ENCODE peak calls at places on chromosomes 5 and 9, in six cellular contexts. M, A, B, D, S and I are unnamed samples.

GRCh38 chr5:114362977-114363721 is 1.3 kb downstream of the KCNN2 start:
- DNase-seq in M (no peak), A (no peak), B (peak; percentile 37), S (peak; percentile 34), D (peak; percentile 6), I (no peak)

GRCh38 chr9:135023389-135023788 is 64.1 kb upstream of the OLFM1 start:
- DNase-seq in S (peak; percentile 44), B (no peak), A (no peak), D (no peak), M (no peak), I (peak; percentile 7)

GRCh38 chr5:160116991-160117390 is 2.3 kb downstream of the PWWP2A start:
- DNase-seq in S (no peak), M (no peak), B (no peak), D (no peak), A (no peak), I (no peak)

GRCh38 chr9:125374443-125375309 is 113.0 kb downstream of the GAPVD1 start:
- DNase-seq in B (peak; percentile 73), S (peak; percentile 76), M (peak; percentile 67), D (peak; percentile 68), A (peak; percentile 65), I (peak; percentile 66)

GRCh38 chr9:15735083-15735974 is 182.5 kb downstream of the CCDC171 start:
- DNase-seq in D (no peak), S (no peak), M (no peak), A (no peak), B (peak; percentile 94), I (peak; percentile 84)

GRCh38 chr5:63820557-63820956 is 141.7 kb downstream of the HTR1A start:
- DNase-seq in B (no peak), M (no peak), S (no peak), D (no peak), A (no peak), I (no peak)

GRCh38 chr5:62937661-62938558 is 359.3 kb downstream of the LRRC70 start:
- DNase-seq in B (peak; percentile 3), A (peak; percentile 58), S (no peak), D (no peak), M (peak; percentile 37), I (peak; percentile 18)

GRCh38 chr5:122704247-122705036 is 70.4 kb upstream of the SNX2 start:
- DNase-seq in D (no peak), S (no peak), A (peak; percentile 45), M (no peak), B (peak; percentile 67), I (peak; percentile 39)

GRCh38 chr5:54087436-54087835 is 222.9 kb downstream of the ARL15 start:
- DNase-seq in B (peak; percentile 95), A (no peak), S (no peak), M (no peak), D (no peak), I (peak; percentile 50)

GRCh38 chr5:123035950-123036390 is 555 bp downstream of the PPIC start:
- DNase-seq in B (peak; percentile 29), D (peak; percentile 62), A (peak; percentile 22), S (peak; percentile 77), M (peak; percentile 80), I (peak; percentile 51)

GRCh38 chr9:108356806-108357205 is 499.0 kb downstream of the ACTL7B start:
- DNase-seq in S (no peak), A (no peak), D (no peak), M (no peak), B (no peak), I (no peak)

GRCh38 chr5:158727771-158728311 is 371.9 kb downstream of the EBF1 start:
- DNase-seq in S (peak; percentile 72), M (no peak), A (peak; percentile 1), D (peak; percentile 70), B (no peak), I (peak; percentile 9)

GRCh38 chr5:62780888-62781287 is 202.3 kb downstream of the LRRC70 start:
- DNase-seq in D (no peak), M (no peak), S (no peak), B (no peak), A (no peak), I (no peak)

GRCh38 chr5:160230686-160231527 is 1.6 kb downstream of the FABP6 start:
- DNase-seq in D (no peak), M (peak; percentile 87), S (peak; percentile 93), B (peak; percentile 80), A (no peak), I (no peak)

GRCh38 chr5:96957125-96958041 is 21.5 kb downstream of the LNPEP start:
- DNase-seq in B (no peak), M (no peak), D (no peak), A (no peak), S (no peak), I (no peak)

GRCh38 chr5:146805099-146805498 is 73.5 kb downstream of the PPP2R2B start:
- DNase-seq in A (no peak), M (no peak), D (no peak), B (no peak), S (no peak), I (no peak)

GRCh38 chr9:98323051-98323830 is 67.8 kb upstream of the TBC1D2 start:
- DNase-seq in M (no peak), A (no peak), S (no peak), D (no peak), B (no peak), I (no peak)

GRCh38 chr9:134422701-134423100 is 96.4 kb downstream of the RXRA start:
- DNase-seq in B (no peak), D (no peak), S (peak; percentile 90), M (no peak), A (no peak), I (no peak)

GRCh38 chr5:16726538-16726946 is 109.7 kb upstream of the RETREG1 start:
- DNase-seq in A (no peak), B (peak; percentile 28), S (peak; percentile 31), D (no peak), M (no peak), I (peak; percentile 93)

GRCh38 chr5:3594514-3595101 is 1.0 kb upstream of the IRX1 start:
- DNase-seq in B (no peak), M (no peak), A (no peak), S (no peak), D (no peak), I (no peak)

GRCh38 chr9:130713286-130713975 is 19.9 kb downstream of the EXOSC2 start:
- DNase-seq in A (no peak), D (no peak), M (peak; percentile 53), B (peak; percentile 34), S (peak; percentile 74), I (peak; percentile 54)
- H3K4me1 ChIP-seq in A (peaks cover 26% of the 10 kb centered on the region), D (peaks cover 2% of the 10 kb centered on the region), M (peaks cover 19% of the 10 kb centered on the region), B (peaks cover 2% of the 10 kb centered on the region), S (peaks cover 31% of the 10 kb centered on the region), I (peaks cover 12% of the 10 kb centered on the region)

DNA sequence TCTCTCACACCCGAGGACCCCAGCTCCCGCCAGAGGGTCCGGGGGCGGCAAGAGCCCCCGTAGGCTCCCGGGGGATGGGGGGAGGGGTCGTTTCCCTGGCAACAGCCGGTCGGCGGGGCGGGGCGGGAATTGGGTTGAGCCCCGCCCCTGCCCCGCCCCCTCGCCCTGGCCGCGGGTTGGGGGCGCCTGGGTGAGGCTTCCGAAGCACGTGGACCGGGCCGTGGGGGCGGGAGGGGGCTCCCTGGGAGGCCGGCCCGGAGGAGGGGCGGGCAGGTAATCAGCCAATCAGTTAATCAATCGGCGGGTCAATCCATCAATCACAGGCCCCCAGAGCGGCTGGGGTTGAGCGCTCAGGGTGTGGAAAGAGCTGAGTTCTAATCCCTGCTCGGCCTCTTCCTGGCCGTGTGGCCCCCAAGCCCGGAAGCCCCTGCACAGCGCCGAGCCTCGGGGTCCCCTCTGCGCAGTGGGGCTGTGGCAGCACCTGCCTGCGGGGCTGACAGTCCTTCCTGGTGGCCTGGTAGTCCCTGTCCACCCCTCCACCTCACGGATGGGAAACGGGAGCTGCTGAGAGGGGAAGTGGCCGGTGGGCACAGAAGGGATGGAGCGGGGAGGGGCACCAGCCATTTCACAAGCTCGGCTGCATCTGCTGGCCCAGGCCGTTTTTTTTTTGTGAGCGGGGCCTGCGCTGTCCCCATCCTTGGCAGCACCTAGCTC is 174.3 kb upstream of the IER5L start:
- DNase-seq in M (no peak), A (no peak), D (peak; percentile 87), S (no peak), B (no peak), I (no peak)
- TF ChIP-seq POLR2A in M (no peak), A (no peak), D (no peak), S (no peak), B (no peak), I (no peak)

GRCh38 chr5:153939101-153939500 is 99.6 kb downstream of the FAM114A2 start:
- DNase-seq in B (no peak), D (no peak), S (no peak), A (no peak), M (no peak), I (no peak)

GRCh38 chr5:153937661-153938060 is 101.0 kb downstream of the FAM114A2 start:
- DNase-seq in A (no peak), S (no peak), M (no peak), D (no peak), B (no peak), I (no peak)

GRCh38 chr5:153938131-153938842 is 100.4 kb downstream of the FAM114A2 start:
- DNase-seq in D (no peak), M (no peak), A (no peak), S (no peak), B (no peak), I (no peak)

DNA sequence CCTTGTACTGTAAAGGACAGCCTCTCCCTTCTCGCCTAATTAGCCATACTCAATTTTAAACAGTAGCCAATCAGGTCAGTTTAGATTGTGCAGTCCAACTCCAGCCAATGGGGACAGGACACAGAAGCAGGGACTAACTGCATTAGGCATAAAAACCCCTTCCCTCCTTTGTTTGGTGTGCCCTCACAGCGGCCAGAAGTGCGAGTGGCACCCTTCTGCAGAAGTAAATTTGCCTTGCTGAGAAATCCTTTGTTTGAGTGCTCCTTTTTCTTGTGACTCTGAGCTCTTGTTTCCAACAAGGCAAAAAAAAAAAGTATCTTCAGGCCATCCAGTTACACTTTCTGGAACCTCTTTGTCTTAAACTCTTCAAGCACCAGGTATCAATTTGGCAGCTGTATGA is 97.4 kb downstream of the FAM114A2 start:
- DNase-seq in D (no peak), M (no peak), B (no peak), S (no peak), A (no peak), I (no peak)
- H3K4me1 ChIP-seq in D (no peaks in the 10 kb centered on the region), M (no peaks in the 10 kb centered on the region), B (no peaks in the 10 kb centered on the region), S (no peaks in the 10 kb centered on the region), A (no peaks in the 10 kb centered on the region), I (no peaks in the 10 kb centered on the region)

GRCh38 chr9:112486221-112487007 is at the start of gene KIAA1958:
- DNase-seq in M (peak; percentile 88), D (peak; percentile 85), B (peak; percentile 73), A (peak; percentile 81), S (peak; percentile 89), I (peak; percentile 58)
- TF ChIP-seq POLR2A in M (no peak), D (peak; percentile 64), B (no peak), A (peak; percentile 92), S (peak; percentile 66), I (peak; percentile 66)

DNA sequence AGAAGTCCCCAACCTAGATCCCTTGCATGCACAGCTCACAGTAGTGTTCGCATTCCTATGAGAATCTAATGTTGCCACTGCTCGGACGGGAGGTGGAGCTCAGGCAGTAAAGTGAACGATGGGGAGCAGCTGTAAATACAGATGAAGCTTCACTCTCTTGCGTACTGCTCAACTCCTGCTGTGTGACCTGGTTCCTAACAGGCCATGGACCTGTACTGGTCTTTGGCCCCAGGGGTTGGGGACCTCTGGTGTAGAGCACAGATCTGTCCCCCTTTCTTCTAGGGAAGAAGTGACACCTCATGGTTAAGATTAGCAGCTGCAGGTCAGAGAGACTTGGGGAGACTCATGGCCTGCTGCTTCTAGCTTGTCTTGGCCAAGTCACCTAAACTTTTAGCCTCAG is 7.1 kb downstream of the ARHGEF28 start:
- DNase-seq in A (no peak), B (no peak), S (no peak), M (no peak), D (no peak), I (no peak)
- H3K4me1 ChIP-seq in A (peaks cover 62% of the 10 kb centered on the region), B (no peaks in the 10 kb centered on the region), S (peaks cover 56% of the 10 kb centered on the region), M (peaks cover 28% of the 10 kb centered on the region), D (no peaks in the 10 kb centered on the region), I (peaks cover 72% of the 10 kb centered on the region)

GRCh38 chr5:100682625-100683024 is 147.5 kb downstream of the FAM174A start:
- DNase-seq in D (no peak), A (no peak), B (no peak), M (no peak), S (no peak), I (no peak)
- TF ChIP-seq POLR2A in D (no peak), A (no peak), B (no peak), M (no peak), S (no peak), I (no peak)